ENCODE peak calls at places on chromosomes 3 and 15, in five cellular contexts. T, M, C, R and Y are unnamed samples.

GRCh38 chr3:141441381-141442365 is 45.2 kb upstream of the RASA2 start:
- DNase-seq in T (peak), M (peak), C (peak), R (no peak), Y (peak)

GRCh38 chr15:48891229-48891765 is 13.4 kb downstream of the EID1 start:
- DNase-seq in T (no peak), M (no peak), C (no peak), R (no peak), Y (no peak)

GRCh38 chr3:155416500-155417118 is 123.1 kb upstream of the STRIT1 start:
- DNase-seq in T (no peak), M (no peak), C (no peak), R (no peak), Y (no peak)

GRCh38 chr3:31732548-31732947 is 199.8 kb downstream of the STT3B start:
- DNase-seq in T (no peak), M (no peak), C (no peak), R (no peak), Y (no peak)

GRCh38 chr3:114554716-114555115 is 260.9 kb downstream of the TIGIT start:
- DNase-seq in T (no peak), M (no peak), C (no peak), R (no peak), Y (no peak)

GRCh38 chr3:183591881-183592521 is 36.5 kb upstream of the KLHL6 start:
- DNase-seq in T (no peak), M (no peak), C (no peak), R (no peak), Y (no peak)

GRCh38 chr3:42741796-42742195 is 31.3 kb downstream of the CCDC13 start:
- DNase-seq in T (no peak), M (peak), C (no peak), R (no peak), Y (no peak)

GRCh38 chr15:74653426-74654082 is 37.9 kb downstream of the CLK3 start:
- DNase-seq in T (no peak), M (no peak), C (no peak), R (no peak), Y (no peak)

GRCh38 chr3:28088811-28089526 is 152.4 kb upstream of the CMC1 start:
- DNase-seq in T (no peak), M (no peak), C (no peak), R (no peak), Y (no peak)

GRCh38 chr3:100868894-100869293 is 124.3 kb downstream of the ABI3BP start:
- DNase-seq in T (no peak), M (no peak), C (no peak), R (no peak), Y (no peak)

GRCh38 chr15:61906961-61907752 is 153.1 kb downstream of the VPS13C start:
- DNase-seq in T (no peak), M (no peak), C (no peak), R (no peak), Y (no peak)

GRCh38 chr15:32706704-32707103 is 11.1 kb upstream of the GREM1 start:
- DNase-seq in T (no peak), M (no peak), C (no peak), R (no peak), Y (no peak)

GRCh38 chr3:179163503-179163902 is 15.3 kb downstream of the PIK3CA start:
- DNase-seq in T (no peak), M (no peak), C (no peak), R (no peak), Y (no peak)